ENCODE peak calls at places on chromosomes 5 and 9, in five cellular contexts. T, I, S, B and G are unnamed samples.

GRCh38 chr9:71120439-71121247 is 778 bp downstream of the TRPM3 start:
- DNase-seq in B (no peak), S (no peak), I (no peak), T (no peak), G (no peak)

GRCh38 chr5:126471247-126471646 is 48.0 kb downstream of the GRAMD2B start:
- DNase-seq in B (no peak), T (no peak), S (no peak), I (no peak), G (no peak)

GRCh38 chr9:103802068-103802467 is 292.0 kb upstream of the SMC2 start:
- DNase-seq in I (no peak), S (no peak), T (no peak), B (no peak), G (no peak)

GRCh38 chr5:38846379-38846967 is 661 bp downstream of the OSMR start:
- DNase-seq in I (peak), T (no peak), B (no peak), S (no peak), G (peak)

GRCh38 chr9:123073441-123073840 is 40.0 kb downstream of the GPR21 start:
- DNase-seq in S (no peak), B (no peak), T (no peak), I (no peak), G (no peak)

GRCh38 chr9:4530375-4530774 is 40.1 kb downstream of the SLC1A1 start:
- DNase-seq in S (peak), I (no peak), T (no peak), B (peak), G (no peak)

GRCh38 chr5:137833463-137833862 is 34.2 kb upstream of the MYOT start:
- DNase-seq in B (peak), T (no peak), I (peak), S (no peak), G (no peak)

GRCh38 chr5:76602094-76602726 is 21.0 kb downstream of the F2RL2 start:
- DNase-seq in T (no peak), B (no peak), S (no peak), I (no peak), G (no peak)

GRCh38 chr5:179120421-179120861 is 60.3 kb downstream of the ZNF354C start:
- DNase-seq in S (no peak), I (no peak), T (no peak), B (no peak), G (no peak)

GRCh38 chr5:141223112-141223783 is at the start of gene PCDHB14:
- DNase-seq in S (no peak), I (peak), T (peak), B (peak), G (no peak)

GRCh38 chr5:102511666-102512065 is 12.9 kb upstream of the SLCO6A1 start:
- DNase-seq in I (no peak), B (no peak), T (no peak), S (no peak), G (no peak)

GRCh38 chr9:109728696-109729300 is 51.2 kb upstream of the PALM2AKAP2 start:
- DNase-seq in T (no peak), S (no peak), I (no peak), B (no peak), G (no peak)

GRCh38 chr5:88377705-88378656 is 109.3 kb upstream of the TMEM161B start:
- DNase-seq in S (no peak), I (no peak), T (peak), B (no peak), G (no peak)

GRCh38 chr5:91281409-91281808 is 101.7 kb downstream of the ARRDC3 start:
- DNase-seq in S (no peak), T (peak), B (peak), I (no peak), G (no peak)

GRCh38 chr5:133397986-133398645 is 214.2 kb downstream of the FSTL4 start:
- DNase-seq in I (no peak), B (no peak), S (no peak), T (no peak), G (no peak)

GRCh38 chr5:112371054-112371453 is 48.0 kb downstream of the EPB41L4A start:
- DNase-seq in B (no peak), I (no peak), T (no peak), S (no peak), G (no peak)

GRCh38 chr5:68740204-68740910 is 353.5 kb upstream of the SLC30A5 start:
- DNase-seq in B (no peak), I (no peak), T (no peak), S (peak), G (no peak)

GRCh38 chr5:147448766-147449165 is 61.1 kb downstream of the DPYSL3 start:
- DNase-seq in T (no peak), B (no peak), I (no peak), S (no peak), G (no peak)

GRCh38 chr5:9388941-9389674 is 156.8 kb downstream of the SEMA5A start:
- DNase-seq in S (no peak), I (no peak), B (no peak), T (no peak), G (no peak)

GRCh38 chr5:122766130-122766529 is 8.8 kb upstream of the SNX2 start:
- DNase-seq in I (no peak), T (no peak), S (no peak), B (no peak), G (no peak)

GRCh38 chr5:58235279-58235678 is 224.6 kb downstream of the PLK2 start:
- DNase-seq in T (no peak), B (no peak), I (no peak), S (no peak), G (no peak)

GRCh38 chr9:34986541-34987047 is 3.0 kb upstream of the DNAJB5 start:
- DNase-seq in B (no peak), T (no peak), S (no peak), I (no peak), G (no peak)

GRCh38 chr5:172559004-172559932 is 81.8 kb upstream of the NEURL1B start:
- DNase-seq in I (no peak), B (peak), S (no peak), T (no peak), G (no peak)

GRCh38 chr5:132961887-132962286 is 1.5 kb downstream of the AFF4 start:
- DNase-seq in I (no peak), B (no peak), T (no peak), S (no peak), G (no peak)

GRCh38 chr5:158175664-158176507 is 316.9 kb upstream of the CLINT1 start:
- DNase-seq in T (no peak), B (no peak), I (no peak), S (no peak), G (no peak)

GRCh38 chr5:124088289-124089064 is 576.5 kb downstream of the CSNK1G3 start:
- DNase-seq in S (no peak), T (no peak), I (no peak), B (no peak), G (no peak)

DNA sequence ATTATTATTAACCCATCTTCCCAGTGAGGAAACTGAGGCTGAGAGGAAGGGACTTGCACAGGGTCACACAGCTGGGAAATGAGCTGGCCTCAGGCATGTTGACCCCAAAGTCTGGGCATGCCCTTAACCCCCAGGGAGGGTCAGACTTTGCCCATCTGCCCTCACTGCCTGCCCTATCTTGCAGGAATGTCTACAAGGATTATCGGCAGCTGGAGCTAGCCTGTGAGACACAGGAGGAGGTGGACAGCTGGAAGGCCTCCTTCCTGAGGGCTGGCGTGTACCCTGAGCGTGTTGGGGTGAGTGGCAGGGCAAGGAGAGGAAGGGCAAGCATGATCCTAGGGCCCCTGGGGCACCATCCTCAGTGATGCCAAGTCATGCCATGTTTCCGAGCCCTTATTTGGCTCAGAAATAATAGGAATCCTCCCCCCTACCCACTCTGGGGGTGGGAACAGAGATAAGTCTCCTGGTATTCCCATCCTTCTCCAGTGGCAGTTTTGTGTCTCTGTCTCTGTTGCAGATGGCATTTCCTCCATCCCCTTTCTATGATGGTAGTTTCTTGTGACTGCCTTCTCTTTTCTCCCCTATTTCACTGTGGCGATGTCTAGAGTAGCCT is 28.5 kb downstream of the GOLGA2 start:
- DNase-seq in S (no peak), I (no peak), B (no peak), T (no peak), G (no peak)
- TF ChIP-seq SRF in S (no peak), I (no peak), B (no peak), T (no peak), G (no peak)

GRCh38 chr9:110919055-110919445 is 119.2 kb downstream of the LPAR1 start:
- DNase-seq in B (no peak), I (no peak), T (no peak), S (no peak), G (no peak)

GRCh38 chr9:110923601-110924000 is 114.7 kb downstream of the LPAR1 start:
- DNase-seq in B (no peak), I (no peak), S (no peak), T (no peak), G (no peak)

GRCh38 chr9:110919609-110920008 is 118.7 kb downstream of the LPAR1 start:
- DNase-seq in B (no peak), I (no peak), S (no peak), T (no peak), G (no peak)

GRCh38 chr9:110921705-110922104 is 116.6 kb downstream of the LPAR1 start:
- DNase-seq in B (no peak), I (no peak), S (no peak), T (no peak), G (no peak)

GRCh38 chr9:110922145-110922544 is 116.1 kb downstream of the LPAR1 start:
- DNase-seq in B (no peak), I (no peak), S (no peak), T (no peak), G (no peak)
- TF ChIP-seq SRF in B (no peak), I (no peak), S (no peak), T (no peak), G (no peak)

GRCh38 chr9:121261107-121261460 is 6.9 kb upstream of the GSN start:
- DNase-seq in T (no peak), B (no peak), I (no peak), S (no peak), G (no peak)
- TF ChIP-seq SRF in T (no peak), B (no peak), I (no peak), S (no peak), G (no peak)

GRCh38 chr5:135269828-135270545 is 129.0 kb downstream of the MACROH2A1 start:
- DNase-seq in I (no peak), B (no peak), S (no peak), T (no peak), G (no peak)
- TF ChIP-seq SRF in I (no peak), B (no peak), S (no peak), T (no peak), G (no peak)

DNA sequence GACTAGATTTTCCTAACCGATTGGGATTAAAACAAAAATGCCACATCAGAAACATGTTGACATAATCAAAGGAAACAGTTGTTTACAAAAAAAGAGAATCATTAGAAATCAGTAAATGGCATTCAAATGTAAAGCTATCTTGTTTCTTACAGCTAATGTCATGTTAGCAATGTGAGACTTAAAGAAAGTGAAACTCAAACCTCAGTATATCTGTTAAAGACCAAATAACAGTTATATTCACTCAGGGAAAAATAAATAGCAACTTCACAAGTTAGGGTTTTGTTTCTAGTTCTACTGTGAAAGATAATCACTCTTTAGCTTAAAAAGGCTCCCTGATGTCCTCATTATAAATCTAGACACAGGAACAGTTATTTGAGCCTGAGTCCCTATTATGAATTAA is 189.3 kb upstream of the EFNA5 start:
- DNase-seq in T (no peak), I (no peak), S (no peak), B (no peak), G (no peak)
- TF ChIP-seq SRF in T (no peak), I (no peak), S (no peak), B (no peak), G (no peak)

GRCh38 chr9:33170464-33171156 is 3.5 kb upstream of the B4GALT1 start:
- DNase-seq in I (no peak), T (no peak), B (peak), S (no peak), G (no peak)
- TF ChIP-seq SRF in I (no peak), T (no peak), B (no peak), S (no peak), G (no peak)

GRCh38 chr9:137499416-137499815 is 40.3 kb upstream of the NSMF start:
- DNase-seq in I (no peak), T (no peak), B (no peak), S (no peak), G (no peak)
- TF ChIP-seq SRF in I (no peak), T (no peak), B (no peak), S (no peak), G (no peak)